ENCODE peak calls at places on chromosomes 4 and X, in five cellular contexts. E is K562, Y is HepG2, I is GM12878, P is H1. S is an unnamed sample.

GRCh38 chr4:156762851-156763250 is 208.7 kb downstream of the PDGFC start:
- DNase-seq in E (no peak), Y (no peak), I (no peak), P (no peak), S (no peak)

GRCh38 chr4:48093949-48094550 is 40.0 kb downstream of the TXK start:
- DNase-seq in E (no peak), Y (no peak), I (no peak), P (no peak), S (no peak)

GRCh38 chrX:13248867-13249521 is 70.9 kb downstream of the ATXN3L start:
- DNase-seq in E (no peak), Y (no peak), I (no peak), P (no peak), S (no peak)

GRCh38 chr4:48905363-48906015 is 1.1 kb downstream of the OCIAD2 start:
- DNase-seq in E (no peak), Y (peak; percentile 25), I (no peak), P (no peak), S (no peak)

GRCh38 chr4:134668237-134668636 is 466.6 kb upstream of the PABPC4L start:
- DNase-seq in E (no peak), Y (no peak), I (no peak), P (no peak), S (peak; percentile 1)

GRCh38 chr4:59484948-59485347 is 1715.2 kb upstream of the ADGRL3 start:
- DNase-seq in E (no peak), Y (no peak), I (no peak), P (no peak), S (no peak)

GRCh38 chr4:183146478-183146877 is 47.4 kb downstream of the WWC2 start:
- DNase-seq in E (no peak), Y (no peak), I (no peak), P (no peak), S (no peak)

GRCh38 chr4:181971411-181971810 is 271.8 kb upstream of the TENM3 start:
- DNase-seq in E (no peak), Y (no peak), I (no peak), P (no peak), S (no peak)

GRCh38 chr4:158940276-158940675 is 162.6 kb upstream of the RAPGEF2 start:
- DNase-seq in E (no peak), Y (no peak), I (no peak), P (no peak), S (no peak)

GRCh38 chr4:88442636-88443260 is 14.2 kb upstream of the HERC5 start:
- DNase-seq in E (no peak), Y (no peak), I (no peak), P (no peak), S (no peak)

GRCh38 chrX:140715787-140716186 is 6.2 kb downstream of the LINC00632 start:
- DNase-seq in E (no peak), Y (no peak), I (no peak), P (no peak), S (no peak)

GRCh38 chrX:41981481-41982013 is 58.2 kb upstream of the CASK start:
- DNase-seq in E (no peak), Y (no peak), I (no peak), P (no peak), S (no peak)

GRCh38 chr4:8671712-8672290 is 79.2 kb downstream of the CPZ start:
- DNase-seq in E (no peak), Y (no peak), I (no peak), P (no peak), S (no peak)

GRCh38 chr4:85793256-85793655 is 318.3 kb downstream of the ARHGAP24 start:
- DNase-seq in E (no peak), Y (no peak), I (no peak), P (no peak), S (no peak)

GRCh38 chr4:106868381-106869035 is 167.6 kb downstream of the DKK2 start:
- DNase-seq in E (no peak), Y (no peak), I (no peak), P (no peak), S (peak; percentile 4)

GRCh38 chrX:345020-345925 is 26.7 kb upstream of the GTPBP6 start:
- DNase-seq in E (no peak), Y (no peak), I (no peak), P (peak; percentile 40), S (no peak)

GRCh38 chr4:82371398-82371972 is 2.3 kb downstream of the HNRNPD start:
- DNase-seq in E (peak; percentile 50), Y (no peak), I (no peak), P (no peak), S (no peak)

GRCh38 chr4:81180916-81181315 is 34.1 kb downstream of the PRKG2 start:
- DNase-seq in E (no peak), Y (no peak), I (no peak), P (no peak), S (no peak)

GRCh38 chrX:13377537-13377936 is 57.7 kb upstream of the ATXN3L start:
- DNase-seq in E (no peak), Y (no peak), I (no peak), P (no peak), S (no peak)

GRCh38 chrX:41695464-41695863 is 6.7 kb downstream of the GPR34 start:
- DNase-seq in E (no peak), Y (no peak), I (no peak), P (no peak), S (no peak)

GRCh38 chr4:2691313-2691712 is 64.8 kb downstream of the TNIP2 start:
- DNase-seq in E (no peak), Y (no peak), I (no peak), P (no peak), S (no peak)

GRCh38 chr4:116599859-116600258 is 485.5 kb downstream of the TRAM1L1 start:
- DNase-seq in E (no peak), Y (no peak), I (no peak), P (peak; percentile 87), S (no peak)

GRCh38 chrX:86133761-86134160 is 14.5 kb upstream of the DACH2 start:
- DNase-seq in E (no peak), Y (no peak), I (no peak), P (no peak), S (no peak)

GRCh38 chr4:19177616-19178015 is 1074.1 kb upstream of the SLIT2 start:
- DNase-seq in E (no peak), Y (no peak), I (no peak), P (no peak), S (no peak)

GRCh38 chr4:76533314-76533713 is 98.3 kb downstream of the SHROOM3 start:
- DNase-seq in E (no peak), Y (no peak), I (no peak), P (no peak), S (no peak)

GRCh38 chr4:125739760-125740159 is 425.0 kb downstream of the FAT4 start:
- DNase-seq in E (no peak), Y (no peak), I (no peak), P (no peak), S (no peak)

GRCh38 chrX:154507673-154508072 is 8.4 kb downstream of the FAM3A start:
- DNase-seq in E (no peak), Y (no peak), I (no peak), P (no peak), S (no peak)
- TF ChIP-seq YY1 in E (no peak), Y (no peak), I (no peak), P (no peak), S (no peak)

DNA sequence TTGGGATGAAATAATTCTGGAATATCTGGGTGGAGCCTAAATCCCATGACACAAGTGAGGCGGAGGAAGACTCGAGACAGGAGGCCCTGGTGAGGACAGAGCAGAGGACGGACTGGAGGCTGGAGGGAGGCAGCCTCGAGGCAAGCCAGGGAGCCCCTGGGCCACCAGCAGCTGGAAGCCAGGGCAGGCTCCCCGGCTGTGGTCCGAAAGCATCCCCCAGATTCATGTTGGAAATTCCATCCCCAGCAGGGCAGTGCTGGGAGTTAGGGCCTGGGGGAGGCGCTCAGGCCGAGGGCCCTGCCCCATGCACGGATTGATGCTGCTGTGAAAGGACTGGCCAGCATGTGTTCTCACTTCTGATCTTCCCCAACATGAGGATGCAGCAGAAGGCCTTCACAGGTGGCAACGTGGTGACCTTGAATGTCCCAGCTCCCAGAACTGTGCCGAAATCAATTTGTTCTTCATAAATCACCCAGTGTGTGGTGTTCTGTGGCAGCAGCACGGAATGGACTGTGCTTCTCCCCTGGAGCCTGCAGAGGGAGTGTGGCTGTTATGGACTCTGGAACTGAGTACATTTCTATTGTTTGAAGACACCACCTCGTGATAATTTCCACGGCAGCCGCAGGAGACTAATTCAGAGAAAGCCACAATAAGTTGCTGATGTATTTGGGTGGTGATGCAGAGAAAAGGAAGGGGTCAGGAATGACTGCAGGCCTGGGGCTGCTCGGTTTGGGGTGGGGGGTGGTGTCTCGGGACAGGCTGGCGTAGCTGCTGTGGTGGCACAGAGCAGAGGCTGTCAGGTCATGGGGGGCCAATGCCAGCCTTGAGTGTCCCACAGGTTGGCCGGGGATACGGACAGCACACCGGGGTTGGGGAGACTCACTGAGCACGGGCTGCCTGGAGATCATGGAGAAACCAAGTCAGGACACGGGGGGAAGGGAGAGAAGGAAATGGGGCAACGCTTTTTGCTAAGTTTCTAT is 56.9 kb downstream of the PCGF3 start:
- DNase-seq in E (no peak), Y (peak; percentile 58), I (no peak), P (no peak), S (no peak)
- TF ChIP-seq CEBPB in E (no peak), Y (no peak), I (no peak), P (no peak), S (no peak)

GRCh38 chr4:149552601-149553000 is 263.0 kb downstream of the IQCM start:
- DNase-seq in E (no peak), Y (no peak), I (no peak), P (no peak), S (no peak)
- TF ChIP-seq ATF3 in E (no peak), Y (no peak), I (no peak), P (no peak), S (no peak)

GRCh38 chr4:38621004-38621684 is 42.9 kb upstream of the KLF3 start:
- DNase-seq in E (peak; percentile 45), Y (peak; percentile 44), I (no peak), P (peak; percentile 20), S (peak; percentile 29)
- TF ChIP-seq YY1 in E (no peak), Y (no peak), I (no peak), P (no peak), S (no peak)

GRCh38 chrX:108696690-108697089 is 39.7 kb downstream of the IRS4 start:
- DNase-seq in E (no peak), Y (no peak), I (no peak), P (no peak), S (no peak)
- TF ChIP-seq CEBPB in E (no peak), Y (no peak), I (no peak), P (no peak), S (no peak)

GRCh38 chr4:166989886-166990285 is 244.4 kb downstream of the SPOCK3 start:
- DNase-seq in E (no peak), Y (no peak), I (no peak), P (no peak), S (no peak)

GRCh38 chr4:166994686-166995085 is 239.6 kb downstream of the SPOCK3 start:
- DNase-seq in E (no peak), Y (no peak), I (no peak), P (no peak), S (no peak)

GRCh38 chr4:166996216-166996615 is 238.1 kb downstream of the SPOCK3 start:
- DNase-seq in E (no peak), Y (no peak), I (no peak), P (no peak), S (no peak)

DNA sequence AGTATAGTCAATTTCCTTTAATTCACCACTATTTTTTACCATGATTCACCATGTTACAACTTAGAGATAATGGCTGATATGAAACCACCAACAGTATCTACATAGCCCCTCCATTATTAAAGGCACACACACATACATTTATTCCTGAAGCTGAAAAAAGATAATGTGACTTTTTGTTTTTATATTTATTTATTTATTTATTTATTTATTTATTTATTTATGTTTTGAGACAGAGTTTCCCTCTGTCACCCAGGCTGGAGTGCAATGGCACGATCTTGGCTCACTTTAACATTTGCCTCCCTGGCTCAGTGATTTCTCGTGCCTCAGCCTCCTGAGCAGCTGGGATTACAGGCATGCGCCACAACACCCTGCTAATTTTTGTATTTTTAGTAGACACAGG is 243.1 kb downstream of the SPOCK3 start:
- DNase-seq in E (no peak), Y (no peak), I (no peak), P (no peak), S (no peak)
- TF ChIP-seq ATF3 in E (no peak), Y (no peak), I (no peak), P (no peak), S (no peak)

S was measured in HCT116.